ENCODE peak calls at places on chromosomes 16 and 17, in five cellular contexts. One of them, this sample, is unnamed.

GRCh38 chr17:81273698-81274470 is 21.2 kb downstream of the SLC38A10 start:
- DNase-seq in heart right ventricle: no peak
- DNase-seq in PC-3: no peak
- DNase-seq in endothelial cell of umbilical vein: no peak
- DNase-seq in GM23338: no peak
- DNase-seq in this sample: no peak

GRCh38 chr17:50310455-50311111 is 35.3 kb upstream of the XYLT2 start:
- DNase-seq in heart right ventricle: no peak
- DNase-seq in PC-3: no peak
- DNase-seq in endothelial cell of umbilical vein: no peak
- DNase-seq in GM23338: no peak
- DNase-seq in this sample: no peak

GRCh38 chr17:50541916-50542688 is 4.9 kb upstream of the SPATA20 start:
- DNase-seq in heart right ventricle: peak; percentile 84
- DNase-seq in PC-3: peak; percentile 92
- DNase-seq in endothelial cell of umbilical vein: peak; percentile 87
- DNase-seq in GM23338: peak; percentile 94
- DNase-seq in this sample: peak; percentile 93

GRCh38 chr16:89187337-89188063 is 12.8 kb downstream of the SLC22A31 start:
- DNase-seq in heart right ventricle: no peak
- DNase-seq in PC-3: no peak
- DNase-seq in endothelial cell of umbilical vein: no peak
- DNase-seq in GM23338: no peak
- DNase-seq in this sample: no peak

GRCh38 chr17:60231234-60231633 is 81.5 kb downstream of the CA4 start:
- DNase-seq in heart right ventricle: no peak
- DNase-seq in PC-3: peak; percentile 61
- DNase-seq in endothelial cell of umbilical vein: peak; percentile 45
- DNase-seq in GM23338: peak; percentile 30
- DNase-seq in this sample: peak; percentile 8

GRCh38 chr17:40614431-40615294 is 33.0 kb downstream of the SMARCE1 start:
- DNase-seq in heart right ventricle: no peak
- DNase-seq in PC-3: no peak
- DNase-seq in endothelial cell of umbilical vein: no peak
- DNase-seq in GM23338: no peak
- DNase-seq in this sample: no peak

GRCh38 chr16:23695756-23696155 is 17.1 kb downstream of the PLK1 start:
- DNase-seq in heart right ventricle: no peak
- DNase-seq in PC-3: no peak
- DNase-seq in endothelial cell of umbilical vein: no peak
- DNase-seq in GM23338: no peak
- DNase-seq in this sample: no peak

GRCh38 chr17:29625037-29625750 is 2.5 kb upstream of the CORO6 start:
- DNase-seq in heart right ventricle: no peak
- DNase-seq in PC-3: no peak
- DNase-seq in endothelial cell of umbilical vein: no peak
- DNase-seq in GM23338: peak; percentile 75
- DNase-seq in this sample: peak; percentile 61

GRCh38 chr16:56744996-56745640 is 15.2 kb downstream of the NUP93 start:
- DNase-seq in heart right ventricle: no peak
- DNase-seq in PC-3: no peak
- DNase-seq in endothelial cell of umbilical vein: no peak
- DNase-seq in GM23338: peak; percentile 76
- DNase-seq in this sample: no peak

GRCh38 chr16:66751135-66751991 is at the start of gene DYNC1LI2:
- DNase-seq in heart right ventricle: peak; percentile 84
- DNase-seq in PC-3: peak; percentile 74
- DNase-seq in endothelial cell of umbilical vein: peak; percentile 60
- DNase-seq in GM23338: peak; percentile 83
- DNase-seq in this sample: peak; percentile 85

GRCh38 chr16:67304006-67304405 is 22.5 kb downstream of the KCTD19 start:
- DNase-seq in heart right ventricle: no peak
- DNase-seq in PC-3: no peak
- DNase-seq in endothelial cell of umbilical vein: no peak
- DNase-seq in GM23338: no peak
- DNase-seq in this sample: no peak

GRCh38 chr16:67170168-67170947 is at the start of gene NOL3:
- DNase-seq in heart right ventricle: peak; percentile 86
- DNase-seq in PC-3: peak; percentile 80
- DNase-seq in endothelial cell of umbilical vein: peak; percentile 88
- DNase-seq in GM23338: peak; percentile 87
- DNase-seq in this sample: peak; percentile 79

GRCh38 chr16:19938536-19938935 is 53.9 kb upstream of the GPRC5B start:
- DNase-seq in heart right ventricle: no peak
- DNase-seq in PC-3: no peak
- DNase-seq in endothelial cell of umbilical vein: no peak
- DNase-seq in GM23338: no peak
- DNase-seq in this sample: no peak

GRCh38 chr17:3952186-3952585 is 12.1 kb downstream of the ATP2A3 start:
- DNase-seq in heart right ventricle: no peak
- DNase-seq in PC-3: no peak
- DNase-seq in endothelial cell of umbilical vein: no peak
- DNase-seq in GM23338: no peak
- DNase-seq in this sample: no peak

GRCh38 chr17:4215882-4216411 is 47.8 kb downstream of the ANKFY1 start:
- DNase-seq in heart right ventricle: no peak
- DNase-seq in PC-3: no peak
- DNase-seq in endothelial cell of umbilical vein: no peak
- DNase-seq in GM23338: no peak
- DNase-seq in this sample: no peak

GRCh38 chr16:80947708-80948615 is 58.7 kb downstream of the CMC2 start:
- DNase-seq in heart right ventricle: no peak
- DNase-seq in PC-3: peak; percentile 26
- DNase-seq in endothelial cell of umbilical vein: peak; percentile 72
- DNase-seq in GM23338: no peak
- DNase-seq in this sample: no peak

GRCh38 chr17:41428591-41429326 is 4.4 kb upstream of the KRT37 start:
- DNase-seq in heart right ventricle: no peak
- DNase-seq in PC-3: no peak
- DNase-seq in endothelial cell of umbilical vein: no peak
- DNase-seq in GM23338: no peak
- DNase-seq in this sample: no peak

GRCh38 chr17:51481370-51481769 is 221.0 kb downstream of the UTP18 start:
- DNase-seq in heart right ventricle: no peak
- DNase-seq in PC-3: no peak
- DNase-seq in endothelial cell of umbilical vein: no peak
- DNase-seq in GM23338: no peak
- DNase-seq in this sample: no peak

GRCh38 chr16:77885596-77886295 is 97.4 kb downstream of the VAT1L start:
- DNase-seq in heart right ventricle: no peak
- DNase-seq in PC-3: no peak
- DNase-seq in endothelial cell of umbilical vein: no peak
- DNase-seq in GM23338: no peak
- DNase-seq in this sample: no peak

GRCh38 chr16:57801856-57802634 is at the start of gene KIFC3:
- DNase-seq in heart right ventricle: peak; percentile 91
- DNase-seq in PC-3: peak; percentile 68
- DNase-seq in endothelial cell of umbilical vein: peak; percentile 78
- DNase-seq in GM23338: peak; percentile 64
- DNase-seq in this sample: peak; percentile 68

GRCh38 chr16:81700071-81700779 is 78.9 kb upstream of the PLCG2 start:
- DNase-seq in heart right ventricle: no peak
- DNase-seq in PC-3: no peak
- DNase-seq in endothelial cell of umbilical vein: no peak
- DNase-seq in GM23338: no peak
- DNase-seq in this sample: no peak

GRCh38 chr16:50310308-50311133 is 44.2 kb downstream of the ADCY7 start:
- DNase-seq in heart right ventricle: no peak
- DNase-seq in PC-3: no peak
- DNase-seq in endothelial cell of umbilical vein: no peak
- DNase-seq in GM23338: no peak
- DNase-seq in this sample: no peak

GRCh38 chr17:9805769-9806168 is 14.4 kb upstream of the DHRS7C start:
- DNase-seq in heart right ventricle: no peak
- DNase-seq in PC-3: no peak
- DNase-seq in endothelial cell of umbilical vein: no peak
- DNase-seq in GM23338: no peak
- DNase-seq in this sample: no peak

GRCh38 chr16:27483624-27484023 is 66.1 kb downstream of the GTF3C1 start:
- DNase-seq in heart right ventricle: no peak
- DNase-seq in PC-3: no peak
- DNase-seq in endothelial cell of umbilical vein: peak; percentile 6
- DNase-seq in GM23338: no peak
- DNase-seq in this sample: no peak

GRCh38 chr16:67277999-67278772 is 1.1 kb upstream of the PLEKHG4 start:
- DNase-seq in heart right ventricle: no peak
- DNase-seq in PC-3: peak; percentile 72
- DNase-seq in endothelial cell of umbilical vein: peak; percentile 69
- DNase-seq in GM23338: peak; percentile 80
- DNase-seq in this sample: peak; percentile 63

GRCh38 chr17:12973496-12974318 is 44.1 kb downstream of the ELAC2 start:
- DNase-seq in heart right ventricle: no peak
- DNase-seq in PC-3: no peak
- DNase-seq in endothelial cell of umbilical vein: no peak
- DNase-seq in GM23338: peak; percentile 69
- DNase-seq in this sample: no peak

GRCh38 chr17:58328195-58329034 is at the start of gene TSPOAP1:
- DNase-seq in heart right ventricle: no peak
- DNase-seq in PC-3: no peak
- DNase-seq in endothelial cell of umbilical vein: no peak
- DNase-seq in GM23338: peak; percentile 86
- DNase-seq in this sample: no peak

GRCh38 chr16:27748868-27749546 is 199.1 kb downstream of the KATNIP start:
- DNase-seq in heart right ventricle: peak; percentile 20
- DNase-seq in PC-3: peak; percentile 65
- DNase-seq in endothelial cell of umbilical vein: peak; percentile 62
- DNase-seq in GM23338: peak; percentile 77
- DNase-seq in this sample: peak; percentile 85

GRCh38 chr17:17792551-17793377 is 44.0 kb downstream of the SREBF1 start:
- DNase-seq in heart right ventricle: no peak
- DNase-seq in PC-3: peak; percentile 7
- DNase-seq in endothelial cell of umbilical vein: peak; percentile 62
- DNase-seq in GM23338: peak; percentile 69
- DNase-seq in this sample: no peak

GRCh38 chr16:57802635-57803412 is 533 bp upstream of the KIFC3 start:
- DNase-seq in heart right ventricle: no peak
- DNase-seq in PC-3: no peak
- DNase-seq in endothelial cell of umbilical vein: no peak
- DNase-seq in GM23338: peak; percentile 54
- DNase-seq in this sample: no peak

GRCh38 chr16:11781773-11782172 is 15.3 kb downstream of the ZC3H7A start:
- DNase-seq in heart right ventricle: no peak
- DNase-seq in PC-3: no peak
- DNase-seq in endothelial cell of umbilical vein: peak; percentile 27
- DNase-seq in GM23338: no peak
- DNase-seq in this sample: peak; percentile 70

GRCh38 chr17:49488612-49489011 is 6.5 kb upstream of the NGFR start:
- DNase-seq in heart right ventricle: no peak
- DNase-seq in PC-3: no peak
- DNase-seq in endothelial cell of umbilical vein: no peak
- DNase-seq in GM23338: no peak
- DNase-seq in this sample: no peak

GRCh38 chr16:64077242-64077641 is 1044.6 kb downstream of the CDH11 start:
- DNase-seq in heart right ventricle: no peak
- DNase-seq in PC-3: no peak
- DNase-seq in endothelial cell of umbilical vein: no peak
- DNase-seq in GM23338: no peak
- DNase-seq in this sample: no peak

GRCh38 chr17:57092779-57093178 is 7.7 kb downstream of the AKAP1 start:
- DNase-seq in heart right ventricle: no peak
- DNase-seq in PC-3: no peak
- DNase-seq in endothelial cell of umbilical vein: no peak
- DNase-seq in GM23338: no peak
- DNase-seq in this sample: no peak

GRCh38 chr17:41496803-41497484 is 7.2 kb upstream of the KRT36 start:
- DNase-seq in heart right ventricle: peak; percentile 61
- DNase-seq in PC-3: peak; percentile 84
- DNase-seq in endothelial cell of umbilical vein: peak; percentile 83
- DNase-seq in GM23338: peak; percentile 86
- DNase-seq in this sample: peak; percentile 76

GRCh38 chr16:13999895-14000425 is 71.2 kb upstream of the MRTFB start:
- DNase-seq in heart right ventricle: peak; percentile 66
- DNase-seq in PC-3: no peak
- DNase-seq in endothelial cell of umbilical vein: no peak
- DNase-seq in GM23338: no peak
- DNase-seq in this sample: no peak

GRCh38 chr16:8614435-8615029 is 7.0 kb upstream of the METTL22 start:
- DNase-seq in heart right ventricle: no peak
- DNase-seq in PC-3: no peak
- DNase-seq in endothelial cell of umbilical vein: no peak
- DNase-seq in GM23338: no peak
- DNase-seq in this sample: no peak

GRCh38 chr16:72018470-72018869 is 9.9 kb downstream of the DHODH start:
- DNase-seq in heart right ventricle: no peak
- DNase-seq in PC-3: no peak
- DNase-seq in endothelial cell of umbilical vein: no peak
- DNase-seq in GM23338: no peak
- DNase-seq in this sample: no peak
- H3K27ac ChIP-seq in heart right ventricle: no peak overlapping the region
- H3K27ac ChIP-seq in PC-3: no peak overlapping the region
- H3K27ac ChIP-seq in endothelial cell of umbilical vein: no peak overlapping the region
- H3K27ac ChIP-seq in GM23338: no peak overlapping the region
- H3K27ac ChIP-seq in this sample: no peak overlapping the region

GRCh38 chr17:47789611-47790520 is 31.7 kb downstream of the OSBPL7 start:
- DNase-seq in heart right ventricle: no peak
- DNase-seq in PC-3: peak; percentile 72
- DNase-seq in endothelial cell of umbilical vein: peak; percentile 35
- DNase-seq in GM23338: peak; percentile 80
- DNase-seq in this sample: peak; percentile 57
- TF ChIP-seq CTCF in heart right ventricle: no peak
- TF ChIP-seq CTCF in PC-3: peak; percentile 58
- TF ChIP-seq CTCF in endothelial cell of umbilical vein: peak; percentile 27
- TF ChIP-seq CTCF in GM23338: peak; percentile 61
- TF ChIP-seq CTCF in this sample: peak; percentile 76

DNA sequence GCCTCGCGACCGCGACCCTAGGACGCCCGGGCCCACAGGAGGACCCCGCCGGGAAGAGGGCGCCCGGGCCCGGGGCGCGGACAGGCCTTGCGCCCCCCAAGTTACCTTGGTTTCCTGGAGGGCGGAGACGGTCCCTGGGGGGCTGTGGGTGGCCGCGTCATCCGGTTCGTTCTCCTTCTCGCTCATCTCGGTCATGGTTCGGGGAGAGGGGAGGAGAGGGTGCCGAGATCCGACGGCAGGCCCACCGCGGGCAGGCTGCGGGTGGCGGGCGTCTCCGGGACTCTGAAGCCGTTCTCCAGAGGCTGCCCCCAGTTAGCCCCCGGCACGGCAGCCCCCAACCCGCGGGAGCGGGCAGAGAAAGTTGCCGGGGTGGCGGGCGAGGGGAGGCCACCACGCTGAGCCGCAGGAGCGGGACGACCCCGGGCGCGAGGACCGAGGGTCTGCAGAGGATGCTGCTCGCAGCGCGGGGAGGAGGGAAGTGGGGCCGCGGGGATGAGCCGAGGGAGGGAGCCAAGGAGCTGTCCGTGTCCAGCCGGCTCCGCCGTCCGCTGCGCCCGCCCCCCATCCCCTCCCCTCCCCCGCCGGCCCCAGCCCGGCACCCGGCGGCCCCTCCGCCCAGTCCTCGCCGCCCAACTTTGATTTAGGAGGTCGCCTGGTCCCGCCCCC is at the start of gene STAC2:
- DNase-seq in heart right ventricle: no peak
- DNase-seq in PC-3: no peak
- DNase-seq in endothelial cell of umbilical vein: no peak
- DNase-seq in GM23338: no peak
- DNase-seq in this sample: no peak
- H3K27ac ChIP-seq in heart right ventricle: no peak within 1 kb of the TSS
- H3K27ac ChIP-seq in PC-3: no peak within 1 kb of the TSS
- H3K27ac ChIP-seq in endothelial cell of umbilical vein: no peak within 1 kb of the TSS
- H3K27ac ChIP-seq in GM23338: no peak within 1 kb of the TSS
- H3K27ac ChIP-seq in this sample: no peak within 1 kb of the TSS

GRCh38 chr16:75481475-75481874 is 13.8 kb downstream of the CHST6 start:
- DNase-seq in heart right ventricle: no peak
- DNase-seq in PC-3: no peak
- DNase-seq in endothelial cell of umbilical vein: no peak
- DNase-seq in GM23338: no peak
- DNase-seq in this sample: no peak
- TF ChIP-seq CTCF in heart right ventricle: no peak
- TF ChIP-seq CTCF in PC-3: no peak
- TF ChIP-seq CTCF in endothelial cell of umbilical vein: no peak
- TF ChIP-seq CTCF in GM23338: peak; percentile 29
- TF ChIP-seq CTCF in this sample: no peak